ENCODE peak calls at places on chromosome 11, in four cellular contexts. U is activated CD4-positive, alpha-beta T cell treated with anti-CD3 and anti-CD28 coated beads, Interleukin-2, amount 50 U/mL, for 48 hours; X is COR-L47; B is LoVo. W is an unnamed sample.

GRCh38 chr11:69209038-69209350 is 53.3 kb downstream of the SMIM38 start:
- DNase-seq in B (no peak), X (no peak), U (no peak), W (no peak)

GRCh38 chr11:84580338-84580737 is 1046.8 kb downstream of the DLG2 start:
- DNase-seq in U (no peak), X (no peak), B (no peak), W (no peak)

GRCh38 chr11:119218141-119218878 is 12.2 kb downstream of the CBL start:
- DNase-seq in X (no peak), U (no peak), B (peak), W (no peak)

GRCh38 chr11:82671451-82671850 is 62.2 kb downstream of the FAM181B start:
- DNase-seq in B (no peak), U (no peak), X (no peak), W (no peak)

GRCh38 chr11:118650366-118650765 is 29.1 kb downstream of the TREH start:
- DNase-seq in X (no peak), U (no peak), B (no peak), W (no peak)

GRCh38 chr11:31645747-31646146 is 136.2 kb downstream of the ELP4 start:
- DNase-seq in X (no peak), B (peak), U (no peak), W (no peak)

GRCh38 chr11:80204021-80204420 is 763.2 kb upstream of the TENM4 start:
- DNase-seq in X (no peak), U (no peak), B (no peak), W (no peak)

GRCh38 chr11:71420455-71421241 is 27.5 kb downstream of the DHCR7 start:
- DNase-seq in B (peak), X (peak), U (peak), W (peak)

GRCh38 chr11:1771273-1771672 is 7.5 kb upstream of the CTSD start:
- DNase-seq in X (no peak), U (no peak), B (no peak), W (no peak)

GRCh38 chr11:131749100-131749499 is 378.7 kb downstream of the NTM start:
- DNase-seq in B (no peak), U (no peak), X (no peak), W (no peak)

GRCh38 chr11:130478204-130478701 is 29.8 kb downstream of the ADAMTS15 start:
- DNase-seq in B (peak), X (no peak), U (no peak), W (no peak)

GRCh38 chr11:86249307-86250098 is 5.0 kb downstream of the EED start:
- DNase-seq in U (no peak), X (no peak), B (no peak), W (no peak)

GRCh38 chr11:128854801-128855200 is 12.3 kb downstream of the KCNJ1 start:
- DNase-seq in B (no peak), U (no peak), X (no peak), W (no peak)

GRCh38 chr11:2898366-2899079 is 12.9 kb upstream of the CDKN1C start:
- DNase-seq in U (peak), B (peak), X (no peak), W (peak)

GRCh38 chr11:57417056-57417455 is 9.9 kb downstream of the SLC43A3 start:
- DNase-seq in B (no peak), U (no peak), X (no peak), W (no peak)

GRCh38 chr11:7638710-7639642 is 34.3 kb downstream of the CYB5R2 start:
- DNase-seq in B (no peak), X (no peak), U (no peak), W (no peak)

GRCh38 chr11:73693877-73694525 is 47.6 kb downstream of the PLEKHB1 start:
- DNase-seq in U (no peak), X (no peak), B (no peak), W (no peak)

GRCh38 chr11:129291556-129291955 is 84.1 kb upstream of the BARX2 start:
- DNase-seq in U (no peak), B (no peak), X (no peak), W (no peak)

GRCh38 chr11:15446929-15447328 is 332.2 kb downstream of the INSC start:
- DNase-seq in U (no peak), X (no peak), B (no peak), W (no peak)

GRCh38 chr11:70579376-70579955 is 181.1 kb downstream of the CTTN start:
- DNase-seq in U (no peak), X (no peak), B (no peak), W (no peak)

GRCh38 chr11:104968856-104969776 is 742 bp upstream of the CASP4 start:
- DNase-seq in U (no peak), X (no peak), B (no peak), W (no peak)

GRCh38 chr11:65116370-65117205 is 913 bp downstream of the ZNHIT2 start:
- DNase-seq in B (peak), X (peak), U (peak), W (peak)

GRCh38 chr11:73931039-73931645 is 19.7 kb upstream of the DNAJB13 start:
- DNase-seq in U (no peak), B (peak), X (peak), W (peak)

GRCh38 chr11:15935370-15935769 is 421.0 kb downstream of the SOX6 start:
- DNase-seq in U (no peak), B (no peak), X (no peak), W (no peak)

GRCh38 chr11:1120532-1121342 is 37.0 kb upstream of the MUC5AC start:
- DNase-seq in U (no peak), X (no peak), B (no peak), W (no peak)

GRCh38 chr11:27234043-27234668 is 128.9 kb downstream of the CCDC34 start:
- DNase-seq in U (no peak), X (no peak), B (peak), W (no peak)

GRCh38 chr11:66106786-66107599 is 36.9 kb downstream of the PACS1 start:
- DNase-seq in B (no peak), X (no peak), U (peak), W (peak)

GRCh38 chr11:123434262-123434661 is 4.2 kb downstream of the GRAMD1B start:
- DNase-seq in U (peak), B (no peak), X (peak), W (peak)

GRCh38 chr11:70303070-70303469 is 32.6 kb downstream of the PPFIA1 start:
- DNase-seq in X (no peak), B (no peak), U (no peak), W (no peak)

GRCh38 chr11:10405858-10406592 is 49.0 kb upstream of the AMPD3 start:
- DNase-seq in B (peak), U (peak), X (peak), W (peak)

GRCh38 chr11:125364085-125364822 is 131.8 kb downstream of the FEZ1 start:
- DNase-seq in X (no peak), B (no peak), U (no peak), W (peak)

GRCh38 chr11:107043242-107043991 is 25.1 kb upstream of the GUCY1A2 start:
- DNase-seq in X (no peak), U (no peak), B (peak), W (no peak)

GRCh38 chr11:119196833-119197483 is 9.2 kb upstream of the CBL start:
- DNase-seq in U (peak), B (peak), X (peak), W (peak)

W was measured in activated CD4-positive, alpha-beta memory T cell treated with anti-CD3 and anti-CD28 coated beads, Interleukin-2, amount 10 ng/mL, durations not matched to agents 7 days and 5 days.